ENCODE peak calls at places on chromosomes 2 and 18, in four cellular contexts. T is psoas muscle, V is OCI-LY7, Q is body of pancreas. E is an unnamed sample. For H3K4me1, the result is how much of the 10 kb centered on the place peaks cover.

GRCh38 chr18:36519358-36519757 is 221.8 kb downstream of the FHOD3 start:
- DNase-seq in T (no peak), Q (no peak), V (no peak), E (no peak)

GRCh38 chr2:64262816-64263215 is 118.6 kb upstream of the PELI1 start:
- DNase-seq in V (no peak), Q (no peak), T (no peak), E (no peak)

GRCh38 chr18:2223859-2224258 is 347.4 kb downstream of the METTL4 start:
- DNase-seq in Q (peak), T (no peak), V (peak), E (no peak)

GRCh38 chr2:20049631-20050030 is 1.8 kb downstream of the LAPTM4A start:
- DNase-seq in V (peak), Q (no peak), T (no peak), E (no peak)

GRCh38 chr2:224884188-224884587 is 158.1 kb downstream of the DOCK10 start:
- DNase-seq in T (no peak), Q (no peak), V (no peak), E (no peak)

GRCh38 chr18:33761363-33761762 is 183.3 kb downstream of the ASXL3 start:
- DNase-seq in V (peak), T (no peak), Q (peak), E (peak)

GRCh38 chr2:101047774-101048173 is 45.7 kb downstream of the RPL31 start:
- DNase-seq in T (no peak), V (no peak), Q (no peak), E (no peak)

GRCh38 chr2:215904101-215904500 is 109.2 kb downstream of the MREG start:
- DNase-seq in V (no peak), T (no peak), Q (no peak), E (no peak)

GRCh38 chr18:50654658-50655550 is 95.0 kb downstream of the MAPK4 start:
- DNase-seq in Q (no peak), V (no peak), T (no peak), E (peak)

GRCh38 chr2:207332473-207333212 is 166.9 kb upstream of the KLF7 start:
- DNase-seq in V (no peak), Q (no peak), T (no peak), E (no peak)

GRCh38 chr2:202141319-202141947 is 68.4 kb downstream of the KIAA2012 start:
- DNase-seq in Q (no peak), T (no peak), V (no peak), E (no peak)

GRCh38 chr2:48482774-48483173 is 47.2 kb upstream of the STON1 start:
- DNase-seq in T (no peak), Q (no peak), V (no peak), E (no peak)

GRCh38 chr2:219551412-219551811 is 7.6 kb downstream of the TMEM198 start:
- DNase-seq in Q (peak), V (no peak), T (no peak), E (no peak)

DNA sequence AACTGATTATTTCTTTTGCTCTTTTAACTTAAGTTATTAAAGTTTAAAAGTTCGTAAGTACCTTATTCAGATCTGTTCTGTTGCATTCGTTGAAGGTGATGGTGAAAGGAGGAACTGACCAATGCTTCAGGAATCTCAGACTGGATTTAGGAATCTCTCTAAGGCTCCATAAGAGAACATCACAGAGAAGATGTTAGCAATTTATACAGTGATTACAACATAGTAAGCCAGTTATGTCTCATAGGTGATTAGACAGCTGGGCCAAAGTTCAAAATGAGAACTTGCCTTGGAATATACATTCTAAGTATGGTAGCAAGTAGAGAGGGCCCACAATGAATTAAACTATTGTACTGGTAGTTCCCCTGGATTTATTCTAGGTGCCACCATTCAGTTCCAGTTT is 3.2 kb downstream of the MARS2 start:
- DNase-seq in T (no peak), V (no peak), Q (no peak), E (no peak)
- H3K4me1 ChIP-seq in T (under half), V (under half), Q (under half), E (under half)

GRCh38 chr18:63216497-63216896 is 103.1 kb downstream of the BCL2 start:
- DNase-seq in Q (no peak), V (no peak), T (no peak), E (no peak)
- H3K4me3 ChIP-seq in Q (no peak), V (no peak), T (no peak), E (no peak)

GRCh38 chr2:109265953-109266352 is 136.9 kb downstream of the SH3RF3 start:
- DNase-seq in V (no peak), T (no peak), Q (no peak), E (no peak)

GRCh38 chr2:109266511-109266910 is 137.5 kb downstream of the SH3RF3 start:
- DNase-seq in Q (no peak), T (no peak), V (no peak), E (no peak)

GRCh38 chr2:109268916-109269315 is 139.9 kb downstream of the SH3RF3 start:
- DNase-seq in V (no peak), Q (no peak), T (no peak), E (no peak)

GRCh38 chr2:109265369-109265768 is 136.4 kb downstream of the SH3RF3 start:
- DNase-seq in V (no peak), T (no peak), Q (no peak), E (peak)

GRCh38 chr2:109266998-109267854 is 138.2 kb downstream of the SH3RF3 start:
- DNase-seq in V (no peak), Q (no peak), T (no peak), E (no peak)
- H3K4me1 ChIP-seq in V (under half), Q (under half), T (under half), E (under half)

DNA sequence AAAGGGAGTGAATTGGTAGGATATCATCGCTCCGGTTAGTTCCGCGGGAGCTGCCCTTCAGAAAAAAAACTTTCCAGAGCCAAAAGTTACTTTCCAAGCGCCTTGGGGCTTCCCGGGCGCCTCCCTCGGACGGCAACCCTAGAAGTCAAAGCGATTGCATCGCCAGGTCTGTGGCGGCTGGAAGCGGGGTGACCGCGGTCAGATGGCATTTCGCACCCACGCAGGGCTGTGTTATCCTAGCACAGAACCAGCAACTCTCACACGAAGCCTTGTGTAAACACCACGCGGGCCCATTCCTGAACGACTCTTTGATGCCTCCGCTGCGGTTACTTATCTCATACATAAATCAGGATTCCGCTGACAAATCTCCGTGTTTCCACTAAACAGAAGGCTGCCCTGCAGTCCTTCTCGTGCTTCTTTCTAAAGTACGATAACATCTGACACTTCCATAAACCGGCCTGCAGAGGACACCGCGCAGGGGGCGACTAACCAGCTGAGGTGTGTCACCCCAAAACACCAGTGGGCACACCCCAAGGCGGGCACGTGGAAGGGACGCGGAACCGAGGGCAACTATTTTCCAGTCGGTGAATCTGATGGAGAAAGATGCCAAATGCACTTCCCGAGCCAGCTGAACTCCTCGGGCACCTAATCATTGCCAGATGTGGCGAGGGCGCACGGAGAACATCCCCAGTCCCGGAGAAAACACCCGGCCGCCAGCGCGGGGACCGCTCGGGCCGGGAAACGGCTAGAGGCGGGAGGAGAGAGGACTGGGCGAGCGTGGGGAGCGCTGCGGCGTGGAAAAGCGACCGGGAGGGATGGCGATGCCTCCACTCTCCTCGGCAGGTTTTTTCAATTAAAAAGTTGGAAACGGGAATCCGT is 911 bp downstream of the COLEC12 start:
- DNase-seq in V (no peak), T (peak), Q (peak), E (no peak)
- H3K4me3 ChIP-seq in V (no peak), T (peak), Q (peak), E (peak)

GRCh38 chr2:240996834-240997140 is 1.6 kb upstream of the SNED1 start:
- DNase-seq in Q (no peak), V (no peak), T (no peak), E (peak)
- H3K4me1 ChIP-seq in Q (half or more), V (under half), T (half or more), E (under half)

GRCh38 chr18:55404811-55405654 is 183.0 kb downstream of the TCF4 start:
- DNase-seq in Q (no peak), T (no peak), V (no peak), E (no peak)

GRCh38 chr18:55404136-55404810 is 183.7 kb downstream of the TCF4 start:
- DNase-seq in Q (no peak), V (no peak), T (no peak), E (no peak)

GRCh38 chr18:55406374-55407045 is 181.5 kb downstream of the TCF4 start:
- DNase-seq in V (no peak), T (no peak), Q (no peak), E (no peak)

GRCh38 chr18:55407191-55407590 is 180.8 kb downstream of the TCF4 start:
- DNase-seq in V (no peak), T (no peak), Q (no peak), E (no peak)

DNA sequence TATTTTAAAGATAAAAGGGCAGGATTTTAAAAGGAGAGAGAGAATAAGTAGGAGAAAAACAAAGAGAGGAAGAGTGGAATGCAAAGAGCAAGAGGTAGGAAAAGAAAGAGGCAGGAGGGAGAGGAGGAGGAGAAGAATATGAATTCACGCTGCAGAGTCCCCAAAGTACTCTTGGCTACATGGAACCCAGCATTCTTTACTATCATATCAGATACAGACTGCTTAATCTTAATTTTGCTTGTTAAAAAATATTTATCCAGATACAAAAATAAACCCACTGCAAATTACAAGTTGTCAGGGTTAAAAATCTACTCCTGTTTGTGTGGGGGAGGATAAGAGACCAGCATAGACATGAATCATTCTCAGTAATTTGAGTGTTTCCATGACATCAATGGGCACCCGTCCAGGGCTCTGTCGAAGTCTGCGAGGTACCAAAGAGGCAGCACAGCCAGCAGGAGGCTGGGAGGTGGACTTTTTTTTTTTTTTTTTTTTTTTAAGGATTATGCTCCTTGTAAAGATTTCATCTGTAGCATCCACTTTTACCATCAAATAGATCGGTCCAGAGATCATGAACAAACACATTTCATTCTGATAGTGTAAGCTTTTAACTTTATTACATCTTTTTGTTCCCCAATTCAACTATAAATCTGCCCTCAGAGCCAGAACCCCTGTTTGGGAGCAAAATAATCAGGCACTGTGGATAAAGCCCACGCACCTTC is 182.2 kb downstream of the TCF4 start:
- DNase-seq in Q (peak), T (peak), V (no peak), E (peak)
- H3K4me3 ChIP-seq in Q (no peak), T (peak), V (no peak), E (peak)

E was measured in tibial artery.